ENCODE peak calls at places on chromosomes 7 and 10, in seven cellular contexts. G, L, E, U, B, D and W are unnamed samples.

GRCh38 chr7:43071604-43072003 is 40.8 kb upstream of the HECW1 start:
- DNase-seq in U (no peak), G (peak; percentile 1), L (no peak), E (peak; percentile 20), D (no peak), B (no peak), W (no peak)

GRCh38 chr10:636016-636730 is 53.3 kb downstream of the DIP2C start:
- DNase-seq in B (no peak), G (no peak), D (no peak), E (no peak), L (no peak), U (no peak), W (no peak)

GRCh38 chr7:92717982-92718716 is 118.2 kb downstream of the CDK6 start:
- DNase-seq in L (peak; percentile 55), G (peak; percentile 57), B (peak; percentile 20), U (peak; percentile 25), D (no peak), E (no peak), W (peak; percentile 44)

GRCh38 chr10:133388265-133388972 is 5.5 kb upstream of the MTG1 start:
- DNase-seq in G (no peak), B (peak; percentile 21), L (no peak), U (no peak), E (no peak), D (peak; percentile 60), W (no peak)

GRCh38 chr7:19749658-19750057 is 23.8 kb downstream of the TMEM196 start:
- DNase-seq in U (no peak), G (no peak), B (no peak), D (no peak), L (no peak), E (no peak), W (no peak)

GRCh38 chr7:38775503-38775902 is 133.5 kb downstream of the VPS41 start:
- DNase-seq in G (no peak), D (no peak), E (no peak), L (no peak), U (no peak), B (no peak), W (no peak)

GRCh38 chr7:130426541-130426940 is 14.3 kb downstream of the CEP41 start:
- DNase-seq in B (no peak), G (no peak), D (no peak), U (no peak), E (no peak), L (no peak), W (no peak)

GRCh38 chr10:99297033-99297432 is 32.1 kb upstream of the CNNM1 start:
- DNase-seq in G (no peak), B (peak; percentile 14), U (no peak), D (no peak), L (no peak), E (no peak), W (no peak)

GRCh38 chr7:13312327-13312726 is 624.9 kb downstream of the ARL4A start:
- DNase-seq in B (no peak), G (no peak), D (no peak), L (no peak), E (no peak), U (no peak), W (no peak)

GRCh38 chr10:57249615-57250281 is 888.7 kb upstream of the ZWINT start:
- DNase-seq in G (no peak), D (no peak), U (no peak), B (no peak), E (no peak), L (no peak), W (no peak)

GRCh38 chr7:114342431-114343181 is 72.0 kb upstream of the FOXP2 start:
- DNase-seq in E (no peak), D (no peak), U (no peak), B (no peak), G (no peak), L (no peak), W (no peak)

GRCh38 chr10:133125901-133126300 is 34.1 kb upstream of the KNDC1 start:
- DNase-seq in U (no peak), G (no peak), B (no peak), E (no peak), D (no peak), L (no peak), W (no peak)

GRCh38 chr7:42155836-42156540 is 81.0 kb downstream of the GLI3 start:
- DNase-seq in B (no peak), E (no peak), U (no peak), L (no peak), D (no peak), G (peak; percentile 31), W (no peak)

GRCh38 chr10:99659868-99660366 is 608 bp downstream of the ENTPD7 start:
- DNase-seq in E (no peak), U (no peak), L (peak; percentile 11), B (no peak), G (no peak), D (no peak), W (no peak)

GRCh38 chr7:109449760-109450159 is 880.1 kb downstream of the DNAJB9 start:
- DNase-seq in U (no peak), G (no peak), E (no peak), L (no peak), B (peak; percentile 3), D (no peak), W (no peak)

GRCh38 chr10:89159761-89160160 is 47.4 kb downstream of the CH25H start:
- DNase-seq in G (no peak), L (no peak), U (no peak), E (no peak), D (no peak), B (no peak), W (no peak)

GRCh38 chr7:135964791-135965190 is 12.4 kb downstream of the MTPN start:
- DNase-seq in B (no peak), E (no peak), U (no peak), D (no peak), L (no peak), G (no peak), W (no peak)

GRCh38 chr10:117425908-117426566 is 50.8 kb upstream of the PDZD8 start:
- DNase-seq in D (no peak), B (no peak), E (no peak), L (no peak), G (no peak), U (no peak), W (no peak)

GRCh38 chr10:70565556-70566514 is 36.7 kb downstream of the PRF1 start:
- DNase-seq in B (no peak), L (no peak), D (no peak), G (no peak), U (no peak), E (no peak), W (peak; percentile 12)

GRCh38 chr7:149285581-149285975 is 23.6 kb downstream of the ZNF783 start:
- DNase-seq in B (no peak), E (no peak), D (no peak), G (peak; percentile 11), U (no peak), L (peak; percentile 18), W (no peak)

GRCh38 chr7:1248459-1249131 is 15.9 kb downstream of the UNCX start:
- DNase-seq in U (no peak), B (no peak), D (no peak), G (no peak), E (no peak), L (no peak), W (no peak)

GRCh38 chr10:86520871-86521619 is 547 bp downstream of the WAPL start:
- DNase-seq in B (peak; percentile 40), L (peak; percentile 66), E (peak; percentile 14), G (peak; percentile 42), D (no peak), U (peak; percentile 33), W (peak; percentile 76)
- TF ChIP-seq POLR2A in B (peak; percentile 54), L (no peak), E (no peak), G (peak; percentile 50), D (peak; percentile 21), U (no peak), W (no peak)

GRCh38 chr10:101285519-101286070 is 56.3 kb upstream of the LBX1 start:
- DNase-seq in D (no peak), L (no peak), E (no peak), B (no peak), U (no peak), G (no peak), W (no peak)

GRCh38 chr10:101286248-101287046 is 57.2 kb upstream of the LBX1 start:
- DNase-seq in B (no peak), D (no peak), E (no peak), G (no peak), L (no peak), U (no peak), W (no peak)

GRCh38 chr10:101284171-101285092 is 55.2 kb upstream of the LBX1 start:
- DNase-seq in L (no peak), E (no peak), D (no peak), G (no peak), U (no peak), B (no peak), W (no peak)

GRCh38 chr10:101283762-101284161 is 54.5 kb upstream of the LBX1 start:
- DNase-seq in D (no peak), G (no peak), E (no peak), B (no peak), U (no peak), L (no peak), W (no peak)

DNA sequence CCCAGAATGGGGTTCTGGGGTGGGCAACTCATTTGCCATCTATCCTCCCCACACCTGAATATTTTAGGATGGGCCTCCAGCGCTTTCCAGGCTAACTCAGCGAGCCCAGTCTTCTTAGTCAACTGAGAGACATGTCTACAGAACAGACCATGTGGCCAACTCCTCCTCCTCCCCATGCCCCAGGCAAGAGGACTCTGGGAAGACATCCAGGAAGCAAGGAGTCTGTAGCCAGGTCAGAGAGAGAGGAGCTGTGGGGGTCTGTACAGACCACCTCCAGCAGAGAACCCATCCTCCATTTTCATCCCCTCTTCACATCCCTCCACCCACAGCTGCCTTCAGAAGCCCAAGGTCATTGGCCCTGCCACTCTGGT is 55.8 kb upstream of the LBX1 start:
- DNase-seq in D (no peak), L (no peak), E (no peak), G (no peak), B (no peak), U (no peak), W (no peak)
- H3K4me1 ChIP-seq in D (no peaks in the 10 kb centered on the region), L (no peaks in the 10 kb centered on the region), E (no peaks in the 10 kb centered on the region), G (no peaks in the 10 kb centered on the region), B (peaks cover 7% of the 10 kb centered on the region), U (no peaks in the 10 kb centered on the region), W (no peaks in the 10 kb centered on the region)

GRCh38 chr10:79013406-79013805 is 55.4 kb upstream of the ZMIZ1 start:
- DNase-seq in U (no peak), B (no peak), E (no peak), D (no peak), L (no peak), G (no peak), W (no peak)
- H3K27ac ChIP-seq in U (no peak overlapping the region), B (no peak overlapping the region), E (no peak overlapping the region), D (no peak overlapping the region), L (no peak overlapping the region), G (no peak overlapping the region), W (no peak overlapping the region)

GRCh38 chr10:11823122-11823988 is at the start of gene PROSER2:
- DNase-seq in B (no peak), D (no peak), U (peak; percentile 32), L (peak; percentile 65), E (peak; percentile 81), G (peak; percentile 52), W (peak; percentile 30)
- TF ChIP-seq POLR2A in B (peak; percentile 83), D (peak; percentile 54), U (no peak), L (peak; percentile 69), E (peak; percentile 76), G (no peak), W (no peak)